ENCODE peak calls at places on chromosomes 16 and 17, in four cellular contexts. O is B cell, C is cardiac fibroblast, D is upper lobe of right lung. A is an unnamed sample.

GRCh38 chr17:8158267-8159031 is 4.3 kb downstream of the VAMP2 start:
- DNase-seq in O (peak; percentile 91), C (peak; percentile 95), D (peak; percentile 92), A (peak; percentile 95)

GRCh38 chr17:64984181-64984580 is 64.9 kb upstream of the LRRC37A3 start:
- DNase-seq in O (no peak), C (no peak), D (no peak), A (no peak)

GRCh38 chr16:4414187-4414909 is 2.0 kb downstream of the CORO7 start:
- DNase-seq in O (peak; percentile 70), C (no peak), D (no peak), A (peak; percentile 82)

GRCh38 chr16:78732693-78733092 is 633.2 kb downstream of the WWOX start:
- DNase-seq in O (no peak), C (no peak), D (no peak), A (no peak)

GRCh38 chr16:49839462-49839825 is 16.5 kb downstream of the ZNF423 start:
- DNase-seq in O (no peak), C (no peak), D (no peak), A (no peak)

GRCh38 chr16:83040174-83040573 is 413.4 kb downstream of the CDH13 start:
- DNase-seq in O (no peak), C (no peak), D (no peak), A (no peak)

GRCh38 chr16:82728901-82729300 is 102.1 kb downstream of the CDH13 start:
- DNase-seq in O (no peak), C (no peak), D (no peak), A (no peak)

GRCh38 chr17:1779571-1780074 is 17.8 kb downstream of the SERPINF1 start:
- DNase-seq in O (no peak), C (peak; percentile 98), D (no peak), A (no peak)

GRCh38 chr17:74516561-74516960 is 14.7 kb downstream of the CD300LB start:
- DNase-seq in O (no peak), C (no peak), D (no peak), A (no peak)

GRCh38 chr17:27906238-27906603 is 13.1 kb upstream of the LYRM9 start:
- DNase-seq in O (no peak), C (no peak), D (no peak), A (no peak)

GRCh38 chr17:67606896-67607604 is 110.7 kb upstream of the NOL11 start:
- DNase-seq in O (no peak), C (peak; percentile 26), D (no peak), A (no peak)

GRCh38 chr17:15262291-15263205 is 2.6 kb downstream of the PMP22 start:
- DNase-seq in O (no peak), C (peak; percentile 95), D (peak; percentile 87), A (peak; percentile 79)

GRCh38 chr17:30996481-30996880 is 25.6 kb downstream of the RNF135 start:
- DNase-seq in O (no peak), C (no peak), D (no peak), A (no peak)

GRCh38 chr17:34798581-34798980 is 162.7 kb downstream of the CCT6B start:
- DNase-seq in O (no peak), C (no peak), D (no peak), A (no peak)

GRCh38 chr17:40937384-40937819 is at the start of gene KRT23:
- DNase-seq in O (no peak), C (no peak), D (no peak), A (no peak)

GRCh38 chr16:81005644-81006471 is 827 bp downstream of the CMC2 start:
- DNase-seq in O (peak; percentile 65), C (peak; percentile 32), D (no peak), A (peak; percentile 80)

GRCh38 chr17:81101614-81102306 is 63.5 kb upstream of the PVALEF start:
- DNase-seq in O (peak; percentile 85), C (peak; percentile 81), D (peak; percentile 91), A (peak; percentile 98)

GRCh38 chr17:74454197-74455024 is 12.0 kb upstream of the CD300A start:
- DNase-seq in O (peak; percentile 54), C (peak; percentile 89), D (peak; percentile 96), A (peak; percentile 96)

GRCh38 chr16:85991425-85991824 is 92.5 kb downstream of the IRF8 start:
- DNase-seq in O (no peak), C (no peak), D (peak; percentile 27), A (no peak)

GRCh38 chr16:14042706-14043105 is 28.4 kb upstream of the MRTFB start:
- DNase-seq in O (no peak), C (peak; percentile 27), D (no peak), A (no peak)

GRCh38 chr16:23949630-23950290 is 114.0 kb downstream of the PRKCB start:
- DNase-seq in O (peak; percentile 80), C (no peak), D (peak; percentile 71), A (peak; percentile 95)

GRCh38 chr17:37744961-37745800 is at the start of gene HNF1B:
- DNase-seq in O (peak; percentile 78), C (no peak), D (peak; percentile 79), A (peak; percentile 81)

GRCh38 chr16:71623597-71623996 is 2.4 kb upstream of the MARVELD3 start:
- DNase-seq in O (no peak), C (no peak), D (no peak), A (no peak)

GRCh38 chr17:30547778-30548177 is 70.6 kb downstream of the GOSR1 start:
- DNase-seq in O (no peak), C (no peak), D (no peak), A (no peak)

GRCh38 chr17:10739341-10739905 is 9.6 kb upstream of the TMEM220 start:
- DNase-seq in O (no peak), C (no peak), D (no peak), A (no peak)

GRCh38 chr17:18955009-18955408 is 3.0 kb downstream of the SLC5A10 start:
- DNase-seq in O (peak; percentile 6), C (no peak), D (no peak), A (peak; percentile 6)

GRCh38 chr16:74999208-74999682 is 421 bp downstream of the ZNRF1 start:
- DNase-seq in O (no peak), C (peak; percentile 33), D (peak; percentile 70), A (peak; percentile 85)

GRCh38 chr16:68490829-68491575 is 42.7 kb upstream of the SMPD3 start:
- DNase-seq in O (no peak), C (no peak), D (peak; percentile 70), A (no peak)

DNA sequence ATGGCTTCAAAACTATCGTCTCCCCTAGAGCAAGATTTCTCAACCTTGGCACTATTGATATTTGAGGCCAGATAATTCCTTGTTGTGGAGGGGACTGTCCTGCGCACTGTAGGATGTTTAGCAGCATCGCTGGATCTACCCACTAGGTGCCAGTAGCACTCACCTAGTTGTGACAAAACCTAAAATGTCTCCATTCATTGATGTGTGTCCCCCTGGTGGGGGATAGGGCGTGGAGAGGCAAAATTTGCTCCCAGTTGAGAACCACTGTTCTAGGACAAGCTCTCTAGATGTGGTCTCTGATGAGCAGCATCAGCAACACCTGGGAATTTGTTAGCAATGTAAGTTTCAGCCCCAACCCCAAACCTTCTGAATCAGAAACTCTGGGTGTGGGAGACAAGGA is 259.0 kb downstream of the XYLT1 start:
- DNase-seq in O (no peak), C (no peak), D (no peak), A (no peak)
- TF ChIP-seq CTCF in O (peak; percentile 55), C (peak; percentile 13), D (peak; percentile 25), A (peak; percentile 19)

GRCh38 chr17:63685578-63685977 is 14.3 kb downstream of the LIMD2 start:
- DNase-seq in O (no peak), C (no peak), D (no peak), A (no peak)

GRCh38 chr17:63686138-63686685 is 13.7 kb downstream of the LIMD2 start:
- DNase-seq in O (no peak), C (no peak), D (no peak), A (no peak)

GRCh38 chr17:63685021-63685420 is 14.9 kb downstream of the LIMD2 start:
- DNase-seq in O (no peak), C (peak; percentile 54), D (no peak), A (no peak)

GRCh38 chr17:63689479-63689878 is 10.4 kb downstream of the LIMD2 start:
- DNase-seq in O (no peak), C (no peak), D (no peak), A (peak; percentile 64)

DNA sequence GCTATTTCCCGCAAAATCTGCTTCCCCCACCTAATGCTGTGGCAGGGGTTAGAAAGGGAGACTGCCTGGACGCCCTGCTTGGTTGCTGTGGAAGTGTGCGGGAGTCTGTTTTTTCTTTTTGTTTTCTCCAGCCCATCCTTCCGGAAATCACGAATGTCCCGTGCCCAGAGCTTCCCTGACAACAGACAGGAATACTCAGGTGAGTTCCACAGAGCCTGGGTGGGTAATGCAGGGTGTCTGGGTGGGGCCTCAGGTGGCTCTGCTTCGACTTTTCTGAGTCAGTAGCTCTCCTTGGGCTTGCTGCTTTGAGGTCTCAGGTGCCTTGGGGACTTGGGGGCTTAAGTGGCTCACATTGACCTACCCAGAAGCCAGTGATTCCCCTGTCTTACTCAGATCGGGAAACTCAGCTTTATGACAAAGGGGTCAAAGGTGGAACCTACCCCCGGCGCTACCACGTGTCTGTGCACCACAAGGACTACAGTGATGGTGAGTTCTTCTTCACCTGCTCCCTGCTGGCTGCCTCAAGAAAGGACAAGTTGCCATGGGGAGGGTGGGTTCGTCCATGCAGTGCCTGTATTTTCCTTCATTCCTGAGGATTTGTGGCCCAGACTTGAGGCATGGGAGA is 11.4 kb downstream of the LIMD2 start:
- DNase-seq in O (no peak), C (no peak), D (no peak), A (peak; percentile 23)
- TF ChIP-seq CTCF in O (no peak), C (no peak), D (no peak), A (no peak)

GRCh38 chr17:58006563-58006923 is 503 bp downstream of the SRSF1 start:
- DNase-seq in O (peak; percentile 53), C (peak; percentile 79), D (peak; percentile 89), A (peak; percentile 89)

GRCh38 chr17:58005728-58006562 is 1.1 kb downstream of the SRSF1 start:
- DNase-seq in O (no peak), C (no peak), D (no peak), A (no peak)

GRCh38 chr17:58006924-58007780 is at the start of gene SRSF1:
- DNase-seq in O (peak; percentile 97), C (peak; percentile 98), D (peak; percentile 99), A (peak; percentile 99)

GRCh38 chr17:58010067-58010799 is 3.2 kb upstream of the SRSF1 start:
- DNase-seq in O (no peak), C (no peak), D (no peak), A (no peak)

DNA sequence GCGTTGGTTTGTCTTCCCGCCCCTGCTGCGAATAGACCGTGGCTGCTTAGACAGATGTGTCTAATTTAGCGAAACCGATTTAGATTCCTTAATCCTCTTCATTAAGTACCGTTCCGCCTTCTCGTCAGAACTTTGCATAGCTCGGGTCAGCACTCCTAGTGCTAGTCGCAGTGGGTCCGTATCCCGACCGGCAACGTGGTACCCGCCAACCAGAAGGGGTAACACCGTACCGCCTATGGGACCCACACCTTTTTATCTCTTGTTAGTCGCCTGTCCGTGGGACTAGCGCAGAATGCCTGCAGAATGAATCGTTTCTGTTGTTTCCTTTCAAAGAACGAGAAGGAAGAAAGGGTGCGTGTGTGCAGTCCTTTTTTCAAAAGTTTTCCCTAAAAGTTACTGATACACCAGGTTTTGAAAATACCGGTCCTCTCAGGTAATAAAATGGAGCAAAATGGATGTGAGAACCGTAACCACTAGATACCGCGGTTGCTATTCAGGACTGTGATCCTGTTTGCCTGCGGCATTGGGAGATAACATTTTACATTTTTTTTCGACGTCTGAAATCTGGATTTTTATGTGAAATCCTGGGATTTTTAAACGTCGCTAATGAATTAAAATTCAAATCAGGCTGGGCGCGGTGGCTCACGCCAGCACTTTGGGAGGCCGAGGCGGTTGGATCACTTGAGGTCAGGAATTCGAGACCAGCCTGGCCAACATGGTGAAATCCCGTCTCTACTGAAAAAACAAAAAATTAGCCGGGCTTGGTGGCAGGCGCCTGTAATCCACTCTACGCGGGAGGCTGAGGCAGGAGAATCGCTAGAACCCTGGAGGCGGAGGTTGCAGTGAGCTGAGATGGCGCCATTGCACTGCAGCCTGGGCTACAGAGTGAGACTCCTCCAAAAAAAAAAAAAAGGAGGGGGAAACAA is 998 bp upstream of the SRSF1 start:
- DNase-seq in O (no peak), C (no peak), D (no peak), A (no peak)
- TF ChIP-seq CTCF in O (no peak), C (no peak), D (no peak), A (no peak)

GRCh38 chr16:87391950-87392822 is at the start of gene MAP1LC3B:
- DNase-seq in O (peak; percentile 96), C (peak; percentile 98), D (peak; percentile 99), A (peak; percentile 99)
- TF ChIP-seq CTCF in O (no peak), C (no peak), D (no peak), A (no peak)